ENCODE peak calls at places on chromosomes 7 and 10, in ten cellular contexts. K is Calu3; A is HEK293T; R is stimulated activated CD4-positive, alpha-beta T cell treated with anti-CD3 and anti-CD28 coated beads, Interleukin-1b, Interleukin-23, amount 100 ng/mL, for 1 hour; C is mesothelial cell of epicardium; U is left colon; T is NCI-H2029; Q is activated naive CD4-positive, alpha-beta T cell treated with anti-CD3 and anti-CD28 coated beads for 36 hours; P is fibroblast of pulmonary artery; E is LoVo. W is an unnamed sample.
A peak's percentile ranks its signal among the peaks of the same experiment; 100 is the strongest.

GRCh38 chr7:144835166-144835611 is 664 bp downstream of the TPK1 start:
- DNase-seq in R (no peak), Q (peak; percentile 62), T (no peak), K (peak; percentile 45), E (peak; percentile 61), P (peak; percentile 59), A (peak; percentile 53), U (no peak), C (no peak), W (peak; percentile 46)

GRCh38 chr10:69801434-69802315 is at the start of gene COL13A1:
- DNase-seq in A (peak; percentile 64), P (peak; percentile 67), Q (no peak), K (peak; percentile 39), T (no peak), U (no peak), R (no peak), E (peak; percentile 73), C (no peak), W (peak; percentile 3)

GRCh38 chr10:71285180-71285545 is 33.9 kb upstream of the SLC29A3 start:
- DNase-seq in E (peak; percentile 23), A (peak; percentile 72), C (peak; percentile 48), T (no peak), K (peak; percentile 67), P (peak; percentile 47), U (no peak), R (no peak), Q (peak; percentile 50), W (no peak)

GRCh38 chr10:69709366-69709941 is 79.4 kb downstream of the FAM241B start:
- DNase-seq in R (no peak), T (no peak), C (no peak), A (no peak), P (no peak), E (no peak), Q (no peak), K (no peak), U (no peak), W (no peak)

GRCh38 chr7:42235734-42236133 is 1.3 kb downstream of the GLI3 start:
- DNase-seq in R (no peak), A (no peak), C (no peak), T (no peak), E (no peak), U (no peak), Q (no peak), P (no peak), K (no peak), W (no peak)

GRCh38 chr7:22723642-22724041 is 3.4 kb upstream of the IL6 start:
- DNase-seq in A (no peak), P (peak; percentile 65), K (no peak), Q (no peak), U (no peak), C (no peak), E (no peak), R (no peak), T (no peak), W (peak; percentile 51)

GRCh38 chr7:121278120-121279021 is 50.4 kb upstream of the WNT16 start:
- DNase-seq in E (peak; percentile 52), K (no peak), R (no peak), T (no peak), U (no peak), Q (no peak), A (no peak), P (peak; percentile 52), C (no peak), W (peak; percentile 17)

GRCh38 chr7:99146979-99147378 is 3.1 kb upstream of the SMURF1 start:
- DNase-seq in Q (no peak), P (no peak), A (no peak), K (no peak), U (no peak), E (no peak), R (no peak), T (no peak), C (no peak), W (no peak)

GRCh38 chr7:608954-609711 is 89.5 kb upstream of the PDGFA start:
- DNase-seq in T (no peak), E (no peak), Q (peak; percentile 59), R (no peak), P (no peak), C (peak; percentile 9), K (no peak), U (no peak), A (no peak), W (no peak)

GRCh38 chr10:112732277-112732891 is 217.7 kb upstream of the TCF7L2 start:
- DNase-seq in A (no peak), K (no peak), Q (no peak), T (no peak), E (no peak), U (no peak), C (no peak), P (peak; percentile 37), R (no peak), W (no peak)

GRCh38 chr10:61973923-61974322 is 72.4 kb downstream of the ARID5B start:
- DNase-seq in P (peak; percentile 56), A (no peak), C (no peak), R (no peak), T (no peak), Q (no peak), K (no peak), U (no peak), E (no peak), W (no peak)

GRCh38 chr10:112209534-112210200 is 26.1 kb upstream of the GPAM start:
- DNase-seq in A (no peak), Q (no peak), T (no peak), K (no peak), R (no peak), P (no peak), U (no peak), E (no peak), C (no peak), W (no peak)

W was measured in MV-4-11.